ENCODE peak calls at places on chromosomes 3 and 15, in eight cellular contexts. V is right cardiac atrium, U is lung, G is stomach, C is neural progenitor cell, T is ovary, W is adrenal gland, H is cardiac muscle cell. Y is an unnamed sample. For H3K4me1, the result is how much of the 10 kb centered on the place peaks cover.

GRCh38 chr3:29721789-29722188 is 440.9 kb downstream of the RBMS3 start:
- DNase-seq in T (no peak), H (no peak), V (no peak), U (no peak), G (no peak), W (no peak), C (no peak), Y (no peak)

GRCh38 chr15:65841121-65841930 is 28.0 kb upstream of the RAB11A start:
- DNase-seq in C (peak), V (peak), T (no peak), H (no peak), W (no peak), G (no peak), U (peak), Y (no peak)

GRCh38 chr3:147377412-147378185 is 28.7 kb downstream of the ZIC4 start:
- DNase-seq in U (no peak), W (no peak), H (no peak), G (no peak), V (no peak), C (peak), T (no peak), Y (no peak)

GRCh38 chr3:171806200-171807128 is 3.8 kb downstream of the PLD1 start:
- DNase-seq in V (no peak), T (no peak), W (no peak), G (no peak), H (no peak), U (no peak), C (no peak), Y (no peak)

GRCh38 chr15:96716100-96716499 is 385.6 kb downstream of the NR2F2 start:
- DNase-seq in H (no peak), T (no peak), U (no peak), W (no peak), V (no peak), G (no peak), C (no peak), Y (no peak)

GRCh38 chr3:181687190-181687589 is 24.5 kb upstream of the SOX2 start:
- DNase-seq in U (no peak), T (no peak), W (no peak), V (no peak), C (peak), G (no peak), H (no peak), Y (no peak)

GRCh38 chr3:150763841-150764483 is 993 bp upstream of the SIAH2 start:
- DNase-seq in G (peak), T (peak), U (peak), W (peak), H (peak), C (peak), V (peak), Y (peak)

GRCh38 chr15:77497108-77497737 is 76.5 kb downstream of the HMG20A start:
- DNase-seq in H (peak), T (peak), V (peak), W (peak), U (no peak), G (peak), C (no peak), Y (peak)

GRCh38 chr3:37272743-37273142 is 98.4 kb upstream of the LRRFIP2 start:
- DNase-seq in T (no peak), U (no peak), H (no peak), C (no peak), W (no peak), V (no peak), G (no peak), Y (no peak)

GRCh38 chr3:50342818-50343633 is 2.4 kb upstream of the RASSF1 start:
- DNase-seq in W (no peak), T (peak), C (peak), G (no peak), H (no peak), U (no peak), V (no peak), Y (no peak)

GRCh38 chr3:37453393-37454391 is 279.3 kb upstream of the LRRFIP2 start:
- DNase-seq in H (peak), T (peak), G (peak), V (peak), U (peak), W (peak), C (peak), Y (peak)

GRCh38 chr15:68424754-68425390 is 7.1 kb downstream of the ITGA11 start:
- DNase-seq in T (no peak), H (no peak), C (no peak), U (no peak), G (no peak), W (no peak), V (no peak), Y (no peak)

GRCh38 chr3:72102057-72102711 is 317.2 kb upstream of the PROK2 start:
- DNase-seq in T (no peak), V (no peak), H (no peak), U (no peak), W (no peak), C (no peak), G (no peak), Y (no peak)

GRCh38 chr15:58724471-58724870 is 25.0 kb downstream of the ADAM10 start:
- DNase-seq in U (no peak), T (no peak), V (no peak), H (peak), C (no peak), G (no peak), W (no peak), Y (no peak)

GRCh38 chr15:48875241-48875640 is 2.7 kb upstream of the EID1 start:
- DNase-seq in G (no peak), H (no peak), U (no peak), C (no peak), T (no peak), W (no peak), V (no peak), Y (no peak)

GRCh38 chr3:157360044-157360443 is 76.6 kb upstream of the PTX3 start:
- DNase-seq in C (no peak), T (no peak), H (no peak), G (no peak), U (no peak), W (no peak), V (no peak), Y (no peak)

GRCh38 chr3:39468108-39468436 is 592 bp downstream of the MOBP start:
- DNase-seq in V (no peak), T (no peak), U (no peak), G (no peak), W (no peak), H (no peak), C (no peak), Y (no peak)

GRCh38 chr3:174775603-174776002 is 83.5 kb upstream of the NAALADL2 start:
- DNase-seq in G (no peak), V (peak), U (no peak), T (no peak), H (peak), W (no peak), C (no peak), Y (no peak)

GRCh38 chr15:59268199-59268979 is 61.7 kb downstream of the LDHAL6B start:
- DNase-seq in T (no peak), H (no peak), G (no peak), U (no peak), W (no peak), C (no peak), V (no peak), Y (no peak)

GRCh38 chr15:89820651-89821611 is 6.3 kb upstream of the ANPEP start:
- DNase-seq in C (no peak), W (no peak), U (no peak), V (no peak), H (no peak), T (no peak), G (no peak), Y (no peak)

GRCh38 chr3:57627976-57628375 is 30.8 kb upstream of the ARF4 start:
- DNase-seq in H (no peak), C (no peak), T (no peak), V (no peak), U (no peak), W (no peak), G (no peak), Y (no peak)

GRCh38 chr15:75943713-75944215 is 40.1 kb downstream of the FBXO22 start:
- DNase-seq in T (no peak), U (no peak), G (no peak), V (no peak), W (no peak), C (no peak), H (no peak), Y (no peak)

GRCh38 chr15:65916041-65916663 is 46.9 kb downstream of the RAB11A start:
- DNase-seq in C (no peak), T (no peak), V (no peak), H (no peak), W (no peak), U (no peak), G (no peak), Y (no peak)

GRCh38 chr3:31448035-31448881 is 84.5 kb upstream of the STT3B start:
- DNase-seq in W (no peak), C (peak), V (no peak), G (peak), T (no peak), U (no peak), H (no peak), Y (no peak)

GRCh38 chr15:49327927-49328326 is 95.1 kb upstream of the FGF7 start:
- DNase-seq in W (no peak), U (no peak), C (no peak), H (no peak), V (no peak), T (no peak), G (no peak), Y (no peak)

GRCh38 chr3:160697628-160698382 is 20.8 kb downstream of the ARL14 start:
- DNase-seq in G (no peak), U (no peak), H (no peak), V (no peak), T (no peak), W (no peak), C (no peak), Y (no peak)

GRCh38 chr3:177776656-177777055 is 579.4 kb upstream of the TBL1XR1 start:
- DNase-seq in G (no peak), U (no peak), C (no peak), W (no peak), V (no peak), H (peak), T (no peak), Y (no peak)

GRCh38 chr15:74408385-74408784 is 25.4 kb downstream of the SEMA7A start:
- DNase-seq in W (no peak), G (no peak), U (no peak), H (no peak), C (no peak), V (no peak), T (no peak), Y (no peak)
- H3K4me1 ChIP-seq in W (under half), G (under half), U (under half), H (under half), C (under half), V (under half), T (under half), Y (under half)

GRCh38 chr3:108118038-108118727 is 27.4 kb upstream of the CD47 start:
- DNase-seq in C (no peak), V (no peak), T (no peak), U (no peak), G (no peak), H (no peak), W (no peak), Y (no peak)

GRCh38 chr3:108110965-108111364 is 20.1 kb upstream of the CD47 start:
- DNase-seq in U (peak), V (no peak), C (no peak), W (no peak), H (no peak), T (no peak), G (no peak), Y (no peak)

GRCh38 chr3:108114423-108115065 is 23.7 kb upstream of the CD47 start:
- DNase-seq in T (no peak), V (no peak), H (no peak), U (no peak), G (no peak), W (no peak), C (no peak), Y (no peak)

GRCh38 chr3:108117245-108117644 is 26.4 kb upstream of the CD47 start:
- DNase-seq in V (no peak), H (peak), C (no peak), G (no peak), W (no peak), T (no peak), U (no peak), Y (no peak)

GRCh38 chr3:108113975-108114374 is 23.1 kb upstream of the CD47 start:
- DNase-seq in H (no peak), C (no peak), W (no peak), T (no peak), U (no peak), V (no peak), G (no peak), Y (no peak)
- H3K4me1 ChIP-seq in H (under half), C (under half), W (under half), T (under half), U (under half), V (under half), G (under half), Y (under half)

DNA sequence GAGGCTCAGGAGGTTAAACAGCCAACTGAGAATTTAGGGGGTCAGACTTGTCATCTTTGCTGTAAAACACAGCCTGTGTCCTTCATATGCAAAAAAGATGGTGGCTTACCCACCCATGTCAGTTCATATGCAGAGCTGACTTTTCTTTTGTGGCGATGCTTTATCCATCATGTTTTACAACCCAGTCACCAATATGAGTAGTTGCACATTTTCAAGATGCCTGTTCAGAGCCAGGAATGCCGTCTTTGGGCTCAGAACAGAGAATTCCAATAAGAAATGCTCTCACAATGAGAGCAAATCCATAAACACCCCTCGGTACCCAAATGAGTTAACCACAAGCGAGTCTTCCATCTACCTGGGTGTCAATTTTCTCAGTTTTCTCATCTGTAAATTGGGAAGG is 83.6 kb downstream of the TIGIT start:
- DNase-seq in G (no peak), C (no peak), T (no peak), W (no peak), H (no peak), U (no peak), V (no peak), Y (no peak)
- H3K4me1 ChIP-seq in G (under half), C (under half), T (under half), W (under half), H (under half), U (under half), V (under half), Y (half or more)

DNA sequence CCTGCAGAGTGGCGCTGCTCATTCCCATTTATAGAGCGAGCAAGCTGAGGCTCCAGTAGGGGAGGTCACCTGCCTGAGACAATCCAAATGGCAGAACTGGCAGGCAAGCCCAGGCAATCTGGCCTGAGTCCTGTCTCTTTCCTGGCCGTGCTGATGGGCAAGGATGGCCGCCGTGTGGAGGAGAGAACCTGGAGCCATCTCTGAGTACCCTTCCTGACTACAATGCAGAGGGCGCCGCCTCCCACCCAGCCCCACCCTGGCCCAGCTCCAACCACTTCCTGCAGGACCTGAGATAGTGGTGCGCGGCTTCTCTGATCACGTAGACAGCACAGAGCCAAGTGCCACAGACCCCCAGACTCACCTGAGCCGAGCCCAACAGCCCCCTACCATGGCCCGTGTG is 7.0 kb downstream of the TLR9 start:
- DNase-seq in W (peak), H (no peak), G (no peak), U (no peak), T (peak), V (no peak), C (no peak), Y (peak)
- H3K4me1 ChIP-seq in W (under half), H (under half), G (half or more), U (under half), T (under half), V (under half), C (under half), Y (half or more)

GRCh38 chr3:48560648-48561018 is 2.9 kb downstream of the UCN2 start:
- DNase-seq in U (no peak), G (no peak), W (peak), V (no peak), C (no peak), T (no peak), H (peak), Y (peak)

GRCh38 chr3:48564022-48564421 is 441 bp upstream of the UCN2 start:
- DNase-seq in T (no peak), G (peak), V (peak), U (peak), C (no peak), W (peak), H (no peak), Y (no peak)

GRCh38 chr3:48563382-48563918 is at the start of gene UCN2:
- DNase-seq in G (no peak), U (no peak), W (no peak), C (no peak), H (no peak), V (no peak), T (no peak), Y (no peak)

GRCh38 chr3:48561045-48561736 is 2.4 kb downstream of the UCN2 start:
- DNase-seq in H (peak), C (peak), U (no peak), W (peak), G (peak), V (peak), T (peak), Y (peak)

GRCh38 chr3:48562367-48563095 is 1.1 kb downstream of the UCN2 start:
- DNase-seq in V (no peak), T (no peak), C (no peak), H (no peak), G (no peak), U (no peak), W (no peak), Y (no peak)
- H3K4me1 ChIP-seq in V (under half), T (under half), C (under half), H (under half), G (under half), U (under half), W (under half), Y (under half)

Y was measured in left ventricle myocardium inferior.